ENCODE peak calls at places on chromosomes 11 and 22, in four cellular contexts. B is astrocyte, V is endothelial cell of umbilical vein, N is K562. D is an unnamed sample.

GRCh38 chr11:2838091-2838490 is 47.5 kb downstream of the CDKN1C start:
- DNase-seq in N (no peak), V (no peak), B (no peak), D (no peak)

GRCh38 chr22:29726104-29726503 is 6.3 kb downstream of the CABP7 start:
- DNase-seq in B (no peak), V (no peak), N (peak), D (no peak)

GRCh38 chr11:1127664-1128162 is 30.0 kb upstream of the MUC5AC start:
- DNase-seq in V (no peak), N (no peak), B (no peak), D (no peak)

GRCh38 chr11:117946842-117947526 is 17.8 kb upstream of the TMPRSS13 start:
- DNase-seq in B (peak), V (peak), N (peak), D (peak)

GRCh38 chr11:80163011-80163410 is 722.2 kb upstream of the TENM4 start:
- DNase-seq in V (no peak), N (no peak), B (peak), D (peak)

GRCh38 chr11:122655527-122656072 is at the start of gene UBASH3B:
- DNase-seq in V (peak), B (peak), N (peak), D (peak)

GRCh38 chr11:19873730-19874129 is 161.1 kb downstream of the NAV2 start:
- DNase-seq in V (no peak), B (peak), N (no peak), D (no peak)

GRCh38 chr11:102114032-102114431 is 3.8 kb downstream of the YAP1 start:
- DNase-seq in B (no peak), V (no peak), N (no peak), D (no peak)

GRCh38 chr11:13169709-13170108 is 107.9 kb upstream of the BMAL1 start:
- DNase-seq in N (peak), V (peak), B (peak), D (peak)

GRCh38 chr22:32949719-32950118 is 108.5 kb downstream of the SYN3 start:
- DNase-seq in V (no peak), B (no peak), N (no peak), D (no peak)

GRCh38 chr22:36727927-36728488 is 24.5 kb upstream of the CACNG2 start:
- DNase-seq in B (no peak), V (no peak), N (no peak), D (no peak)

GRCh38 chr11:40130427-40130826 is 1329.0 kb downstream of the LRRC4C start:
- DNase-seq in N (no peak), B (no peak), V (no peak), D (no peak)

GRCh38 chr22:25829808-25830777 is 88.1 kb downstream of the MYO18B start:
- DNase-seq in N (no peak), B (no peak), V (no peak), D (no peak)

GRCh38 chr11:32792111-32792947 is 2.1 kb downstream of the CCDC73 start:
- DNase-seq in V (no peak), N (no peak), B (no peak), D (no peak)

GRCh38 chr11:108196901-108197300 is 25.5 kb downstream of the NPAT start:
- DNase-seq in V (no peak), N (no peak), B (no peak), D (no peak)

GRCh38 chr11:128970598-128971190 is 28.0 kb upstream of the TP53AIP1 start:
- DNase-seq in V (no peak), B (no peak), N (no peak), D (no peak)

GRCh38 chr11:45410391-45411215 is 124.5 kb upstream of the SYT13 start:
- DNase-seq in B (no peak), V (no peak), N (no peak), D (no peak)

GRCh38 chr22:25566812-25567211 is 2.3 kb downstream of the GRK3 start:
- DNase-seq in V (no peak), N (no peak), B (no peak), D (no peak)

GRCh38 chr11:68549789-68550484 is 89.4 kb downstream of the PPP6R3 start:
- DNase-seq in B (peak), V (peak), N (no peak), D (no peak)

GRCh38 chr22:17257578-17257977 is 38.3 kb upstream of the ADA2 start:
- DNase-seq in B (no peak), N (no peak), V (no peak), D (no peak)

GRCh38 chr22:33865996-33866395 is 54.3 kb downstream of the LARGE1 start:
- DNase-seq in B (no peak), V (no peak), N (no peak), D (no peak)

GRCh38 chr11:119470316-119471266 is 47.6 kb upstream of the THY1 start:
- DNase-seq in V (no peak), N (no peak), B (peak), D (peak)

GRCh38 chr11:17353228-17354021 is 1.8 kb downstream of the NCR3LG1 start:
- DNase-seq in B (peak), V (peak), N (peak), D (peak)

GRCh38 chr11:72239296-72239848 is 4.6 kb downstream of the PHOX2A start:
- DNase-seq in N (no peak), V (no peak), B (peak), D (no peak)

GRCh38 chr11:112655386-112655785 is 305.8 kb upstream of the NCAM1 start:
- DNase-seq in V (no peak), B (peak), N (peak), D (no peak)

GRCh38 chr11:7514099-7514725 is 413 bp downstream of the PPFIBP2 start:
- DNase-seq in B (no peak), V (no peak), N (no peak), D (no peak)

GRCh38 chr11:3043315-3043871 is 13.8 kb downstream of the CARS1 start:
- DNase-seq in V (no peak), N (no peak), B (peak), D (no peak)

GRCh38 chr11:120342226-120342625 is 6.0 kb downstream of the ARHGEF12 start:
- DNase-seq in N (no peak), B (no peak), V (peak), D (no peak)

GRCh38 chr11:70432065-70432464 is 33.7 kb downstream of the CTTN start:
- DNase-seq in N (no peak), V (no peak), B (no peak), D (no peak)

GRCh38 chr11:57131080-57131790 is 50.5 kb upstream of the LRRC55 start:
- DNase-seq in N (peak), V (peak), B (no peak), D (peak)

GRCh38 chr11:121634889-121635288 is 182.1 kb upstream of the SORL1-AS1 start:
- DNase-seq in B (peak), N (no peak), V (no peak), D (peak)

GRCh38 chr11:119785131-119785530 is 56.1 kb upstream of the NECTIN1 start:
- DNase-seq in N (no peak), B (no peak), V (no peak), D (no peak)

GRCh38 chr11:33735166-33735425 is 1.1 kb downstream of the CD59 start:
- DNase-seq in V (no peak), N (peak), B (no peak), D (no peak)

GRCh38 chr11:95231881-95232605 is 1.0 kb upstream of the SESN3 start:
- DNase-seq in V (peak), B (peak), N (no peak), D (peak)

GRCh38 chr11:2509481-2510001 is 64.7 kb downstream of the KCNQ1 start:
- DNase-seq in B (no peak), N (no peak), V (no peak), D (no peak)

GRCh38 chr11:9052316-9052715 is 39.1 kb downstream of the SCUBE2 start:
- DNase-seq in V (no peak), N (no peak), B (no peak), D (no peak)

GRCh38 chr22:30325065-30325720 is 1.5 kb downstream of the TBC1D10A start:
- DNase-seq in B (peak), N (peak), V (no peak), D (peak)

GRCh38 chr22:25668437-25668836 is 73.6 kb upstream of the MYO18B start:
- DNase-seq in B (peak), V (peak), N (no peak), D (peak)

GRCh38 chr11:61955416-61956135 is 5.4 kb downstream of the BEST1 start:
- DNase-seq in B (no peak), N (no peak), V (peak), D (no peak)
- TF ChIP-seq EZH2 in B (no peak), N (no peak), V (peak), D (no peak)

GRCh38 chr22:22397875-22398524 is 110.5 kb downstream of the ZNF280B start:
- DNase-seq in N (no peak), V (no peak), B (no peak), D (no peak)

GRCh38 chr22:22398530-22399327 is 109.8 kb downstream of the ZNF280B start:
- DNase-seq in V (no peak), B (no peak), N (no peak), D (no peak)

GRCh38 chr22:22400964-22401363 is 107.6 kb downstream of the ZNF280B start:
- DNase-seq in N (no peak), B (no peak), V (no peak), D (no peak)

GRCh38 chr22:22401381-22401780 is 107.2 kb downstream of the ZNF280B start:
- DNase-seq in N (no peak), V (no peak), B (no peak), D (no peak)

GRCh38 chr22:22400099-22400498 is 108.4 kb downstream of the ZNF280B start:
- DNase-seq in N (no peak), B (no peak), V (no peak), D (no peak)
- TF ChIP-seq EZH2 in N (no peak), B (no peak), V (no peak), D (no peak)

GRCh38 chr22:37806409-37807338 is 1.1 kb upstream of the GCAT start:
- DNase-seq in V (peak), B (peak), N (peak), D (peak)
- TF ChIP-seq EZH2 in V (no peak), B (no peak), N (no peak), D (no peak)

GRCh38 chr11:87116185-87116584 is 78.5 kb downstream of the TMEM135 start:
- DNase-seq in N (no peak), B (no peak), V (no peak), D (no peak)
- TF ChIP-seq EZH2 in N (no peak), B (no peak), V (no peak), D (no peak)

GRCh38 chr11:114301927-114302326 is 5.7 kb downstream of the NNMT start:
- DNase-seq in B (no peak), N (no peak), V (no peak), D (no peak)
- TF ChIP-seq EZH2 in B (no peak), N (no peak), V (no peak), D (no peak)